ENCODE peak calls at places on chromosome 13, in ten cellular contexts. R is non-pigmented ciliary epithelial cell; P is CD4-positive, alpha-beta memory T cell; C is omental fat pad; V is frontal cortex; A is AG20443; K is HTR-8/SVneo; O is neural crest cell; Q is astrocyte of the cerebellum; N is T follicular helper cell. M is an unnamed sample.

GRCh38 chr13:43145556-43145955 is 122.2 kb downstream of the DNAJC15 start:
- DNase-seq in R (no peak), P (no peak), C (no peak), V (no peak), A (no peak), K (no peak), O (no peak), Q (no peak), N (no peak), M (no peak)

GRCh38 chr13:39448831-39449230 is 154.2 kb downstream of the LHFPL6 start:
- DNase-seq in R (no peak), P (no peak), C (no peak), V (no peak), A (no peak), K (no peak), O (no peak), Q (no peak), N (no peak), M (no peak)

GRCh38 chr13:100673376-100673830 is 1.2 kb downstream of the TMTC4 start:
- DNase-seq in R (no peak), P (no peak), C (no peak), V (no peak), A (no peak), K (peak; percentile 3), O (peak; percentile 11), Q (no peak), N (no peak), M (no peak)

GRCh38 chr13:112849500-112849899 is 119.5 kb upstream of the MCF2L start:
- DNase-seq in R (no peak), P (no peak), C (no peak), V (no peak), A (no peak), K (no peak), O (no peak), Q (peak; percentile 22), N (no peak), M (no peak)

GRCh38 chr13:96991072-96991471 is 3.2 kb downstream of the OXGR1 start:
- DNase-seq in R (no peak), P (no peak), C (no peak), V (no peak), A (no peak), K (no peak), O (no peak), Q (no peak), N (no peak), M (no peak)

GRCh38 chr13:20426766-20427448 is 98.8 kb downstream of the CRYL1 start:
- DNase-seq in R (no peak), P (no peak), C (no peak), V (no peak), A (peak; percentile 56), K (no peak), O (no peak), Q (no peak), N (no peak), M (no peak)

GRCh38 chr13:97298816-97299215 is 76.7 kb downstream of the MBNL2 start:
- DNase-seq in R (no peak), P (no peak), C (no peak), V (no peak), A (peak; percentile 41), K (no peak), O (no peak), Q (no peak), N (no peak), M (no peak)

GRCh38 chr13:99281811-99282263 is 23.7 kb upstream of the GPR18 start:
- DNase-seq in R (no peak), P (peak; percentile 77), C (no peak), V (no peak), A (peak; percentile 79), K (no peak), O (no peak), Q (no peak), N (peak; percentile 42), M (no peak)

GRCh38 chr13:110344320-110344719 is 37.2 kb downstream of the COL4A2 start:
- DNase-seq in R (no peak), P (no peak), C (no peak), V (no peak), A (no peak), K (no peak), O (no peak), Q (no peak), N (no peak), M (no peak)

M was measured in AG04450.